ENCODE peak calls at places on chromosomes 16 and 17, in four cellular contexts. A is tibial nerve, Z is A549, T is esophagus muscularis mucosa. Y is an unnamed sample.

GRCh38 chr17:64024781-64025731 is 4.6 kb upstream of the ICAM2 start:
- DNase-seq in A (no peak), Z (no peak), T (peak), Y (no peak)

GRCh38 chr16:75266738-75267630 is 15.6 kb upstream of the BCAR1 start:
- DNase-seq in A (no peak), Z (no peak), T (no peak), Y (no peak)

GRCh38 chr16:50269061-50269705 is 2.8 kb downstream of the ADCY7 start:
- DNase-seq in A (no peak), Z (no peak), T (no peak), Y (no peak)

GRCh38 chr17:12035713-12036112 is 15.0 kb downstream of the MAP2K4 start:
- DNase-seq in A (no peak), Z (no peak), T (no peak), Y (no peak)

GRCh38 chr17:32123782-32124181 is 18.5 kb upstream of the RHOT1 start:
- DNase-seq in A (peak), Z (no peak), T (no peak), Y (no peak)

GRCh38 chr16:89577055-89577759 is 1.6 kb downstream of the CPNE7 start:
- DNase-seq in A (no peak), Z (no peak), T (no peak), Y (no peak)

GRCh38 chr17:44981221-44981968 is 13.3 kb upstream of the C1QL1 start:
- DNase-seq in A (no peak), Z (peak), T (no peak), Y (no peak)

GRCh38 chr17:50926523-50926922 is 60.4 kb upstream of the TOB1 start:
- DNase-seq in A (no peak), Z (no peak), T (no peak), Y (no peak)

GRCh38 chr17:76407509-76407908 is 23.1 kb downstream of the SPHK1 start:
- DNase-seq in A (no peak), Z (no peak), T (no peak), Y (no peak)

GRCh38 chr17:73798111-73798748 is 154.0 kb upstream of the SDK2 start:
- DNase-seq in A (peak), Z (peak), T (no peak), Y (peak)

GRCh38 chr17:35018814-35019213 is 38.5 kb downstream of the LIG3 start:
- DNase-seq in A (no peak), Z (no peak), T (no peak), Y (no peak)

GRCh38 chr17:72151565-72152391 is 31.0 kb downstream of the SOX9 start:
- DNase-seq in A (peak), Z (peak), T (no peak), Y (peak)
- TF ChIP-seq EP300 in A (no peak), Z (peak), T (no peak), Y (no peak)

GRCh38 chr17:47682138-47682537 is 11.8 kb upstream of the TBKBP1 start:
- DNase-seq in A (no peak), Z (no peak), T (no peak), Y (no peak)

GRCh38 chr17:47684535-47685193 is 9.3 kb upstream of the TBKBP1 start:
- DNase-seq in A (no peak), Z (no peak), T (no peak), Y (no peak)

GRCh38 chr17:47686276-47686635 is 7.7 kb upstream of the TBKBP1 start:
- DNase-seq in A (no peak), Z (no peak), T (no peak), Y (no peak)

GRCh38 chr17:47685556-47686275 is 8.2 kb upstream of the TBKBP1 start:
- DNase-seq in A (no peak), Z (no peak), T (no peak), Y (no peak)

GRCh38 chr17:47684025-47684424 is 9.9 kb upstream of the TBKBP1 start:
- DNase-seq in A (no peak), Z (no peak), T (no peak), Y (no peak)
- TF ChIP-seq POLR2A in A (no peak), Z (no peak), T (no peak), Y (no peak)

GRCh38 chr16:5982979-5983378 is 885.4 kb upstream of the EEF2KMT start:
- DNase-seq in A (no peak), Z (no peak), T (no peak), Y (no peak)
- TF ChIP-seq EP300 in A (no peak), Z (no peak), T (no peak), Y (no peak)

GRCh38 chr17:41967921-41968578 is 1.5 kb downstream of the CNP start:
- DNase-seq in A (no peak), Z (no peak), T (no peak), Y (no peak)

GRCh38 chr17:41965694-41966375 is 760 bp upstream of the CNP start:
- DNase-seq in A (no peak), Z (peak), T (no peak), Y (peak)

GRCh38 chr17:41967141-41967920 is 736 bp downstream of the CNP start:
- DNase-seq in A (peak), Z (no peak), T (no peak), Y (peak)

GRCh38 chr17:41968676-41969075 is 2.1 kb downstream of the CNP start:
- DNase-seq in A (no peak), Z (no peak), T (no peak), Y (no peak)

DNA sequence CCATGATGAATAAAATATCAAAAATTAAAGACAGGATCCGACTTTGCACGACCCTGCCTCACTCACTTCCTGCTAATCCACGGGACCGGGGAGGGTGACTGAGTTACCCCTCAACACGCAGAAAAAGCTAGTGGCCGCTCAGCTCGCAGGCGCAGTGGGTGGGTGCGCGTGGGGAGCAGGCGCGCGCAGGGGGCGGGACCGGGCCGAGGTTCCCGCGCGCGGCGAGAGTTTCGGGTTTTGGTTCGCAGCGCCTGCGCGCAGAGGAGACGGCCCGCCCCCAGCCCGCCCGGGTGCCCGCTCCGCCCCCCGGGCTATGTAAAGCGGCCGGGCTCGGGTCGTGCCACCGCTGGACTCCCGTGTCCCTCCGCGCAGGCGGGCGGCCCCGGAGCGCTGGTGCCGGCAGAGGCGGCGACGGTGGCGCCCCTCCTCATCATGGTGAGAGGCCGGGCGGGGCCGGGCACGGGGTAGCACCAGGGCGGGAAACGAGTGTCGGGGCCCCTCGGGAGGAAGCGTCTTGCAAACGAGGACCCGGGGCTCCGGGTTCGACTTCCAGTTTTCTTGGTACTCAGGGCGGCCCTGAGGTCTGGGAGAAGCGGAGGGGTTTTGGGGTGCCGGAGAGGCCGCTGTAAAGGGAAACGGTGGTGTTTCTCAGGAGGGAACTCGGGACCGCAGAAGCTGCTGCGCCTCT is at the start of gene CNP:
- DNase-seq in A (peak), Z (peak), T (peak), Y (peak)
- TF ChIP-seq POLR2A in A (peak), Z (peak), T (peak), Y (peak)

DNA sequence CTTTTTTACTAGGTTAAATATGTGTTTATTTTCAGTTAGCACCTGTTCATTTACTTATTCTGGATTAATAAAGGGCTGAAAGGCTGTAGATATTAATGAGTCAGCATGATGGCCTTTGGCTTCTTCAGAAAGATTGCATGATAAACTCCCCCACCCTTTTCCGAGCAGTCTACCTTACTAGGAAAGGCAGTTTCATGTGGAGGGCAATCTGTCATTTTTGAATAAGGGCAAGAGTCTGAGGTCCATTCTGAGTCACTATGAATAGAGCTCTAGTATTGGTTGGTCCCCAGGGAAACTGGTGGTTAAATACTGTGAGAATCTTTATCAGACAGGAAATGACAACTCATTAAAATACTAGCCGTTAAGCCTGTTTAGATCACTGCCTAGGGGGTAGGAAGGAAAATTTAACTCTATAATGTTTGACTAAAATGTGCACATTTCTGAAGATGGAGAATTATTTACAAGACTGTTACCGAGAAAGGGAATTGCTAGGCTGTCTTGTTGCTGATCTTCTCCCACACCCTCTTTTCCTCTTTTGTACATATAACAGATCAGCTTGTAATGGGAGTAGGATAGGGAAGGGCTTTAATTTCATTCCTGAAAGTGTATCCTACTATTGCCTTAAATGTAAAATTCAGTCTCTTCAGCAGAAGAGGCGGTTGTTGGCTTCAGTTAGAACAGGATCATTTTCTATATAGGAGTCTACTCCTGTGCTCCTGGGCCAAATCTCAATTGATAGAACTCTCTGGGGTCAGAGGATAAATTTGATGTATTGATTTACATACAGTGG is 63.3 kb downstream of the TUBD1 start:
- DNase-seq in A (no peak), Z (peak), T (no peak), Y (no peak)
- TF ChIP-seq EP300 in A (peak), Z (peak), T (peak), Y (peak)

GRCh38 chr16:29862884-29863668 is at the start of gene CDIPT:
- DNase-seq in A (peak), Z (peak), T (peak), Y (peak)
- TF ChIP-seq POLR2A in A (no peak), Z (peak), T (peak), Y (peak)

GRCh38 chr17:1592751-1593629 is 30.4 kb upstream of the PITPNA start:
- DNase-seq in A (no peak), Z (no peak), T (no peak), Y (peak)
- TF ChIP-seq EP300 in A (no peak), Z (no peak), T (no peak), Y (no peak)

GRCh38 chr16:30876867-30877266 is 17.0 kb downstream of the BCL7C start:
- DNase-seq in A (no peak), Z (no peak), T (no peak), Y (no peak)

GRCh38 chr16:30870904-30871303 is 23.0 kb downstream of the BCL7C start:
- DNase-seq in A (no peak), Z (no peak), T (no peak), Y (no peak)

GRCh38 chr16:30874244-30874820 is 19.5 kb downstream of the BCL7C start:
- DNase-seq in A (no peak), Z (no peak), T (no peak), Y (peak)

GRCh38 chr16:30875881-30876791 is 17.7 kb downstream of the BCL7C start:
- DNase-seq in A (no peak), Z (no peak), T (no peak), Y (peak)

DNA sequence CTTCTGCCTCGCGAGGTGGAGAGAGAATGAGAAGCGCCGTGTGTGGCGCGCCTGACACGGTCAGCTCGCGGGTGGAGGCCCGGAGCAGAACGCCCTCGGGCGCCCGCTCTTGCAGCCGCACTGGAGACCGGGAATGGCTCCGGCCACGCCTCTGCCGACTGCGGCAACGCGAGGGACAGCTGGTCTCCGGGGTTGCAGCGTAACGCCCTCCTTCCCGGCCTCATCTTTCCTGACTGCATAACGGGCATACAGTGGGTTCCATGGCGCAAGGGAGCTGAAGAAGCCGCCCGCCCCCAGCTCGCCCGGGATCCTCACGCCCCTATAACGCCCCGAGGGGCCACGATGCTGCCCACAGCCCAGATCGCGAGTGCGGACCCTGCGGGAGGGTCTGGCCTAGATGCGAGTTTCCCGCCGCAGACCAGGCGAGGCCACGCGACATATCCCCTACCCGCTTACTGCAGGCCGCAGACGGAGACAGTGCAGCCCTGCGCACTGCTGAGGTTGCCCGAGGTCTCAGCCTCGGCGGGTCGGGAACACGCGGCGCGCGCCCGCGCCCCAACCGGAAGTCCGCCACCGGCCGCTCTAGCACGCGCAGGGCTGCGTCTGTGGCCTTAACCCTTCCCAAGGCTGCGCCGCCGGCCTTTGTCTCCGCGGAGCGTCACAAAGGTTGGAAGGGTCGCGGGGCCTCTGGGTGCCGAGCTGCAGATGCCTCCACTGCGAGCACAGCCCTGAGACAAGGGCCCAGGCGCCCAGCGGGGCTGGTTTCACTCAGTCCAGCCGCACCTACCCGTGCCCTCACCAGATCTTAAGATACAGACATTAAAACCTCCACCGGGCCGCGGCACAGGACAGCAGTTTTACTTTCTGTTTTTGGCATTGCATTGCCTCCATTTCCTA is 18.8 kb downstream of the BCL7C start:
- DNase-seq in A (peak), Z (peak), T (peak), Y (peak)
- TF ChIP-seq POLR2A in A (peak), Z (peak), T (peak), Y (peak)

DNA sequence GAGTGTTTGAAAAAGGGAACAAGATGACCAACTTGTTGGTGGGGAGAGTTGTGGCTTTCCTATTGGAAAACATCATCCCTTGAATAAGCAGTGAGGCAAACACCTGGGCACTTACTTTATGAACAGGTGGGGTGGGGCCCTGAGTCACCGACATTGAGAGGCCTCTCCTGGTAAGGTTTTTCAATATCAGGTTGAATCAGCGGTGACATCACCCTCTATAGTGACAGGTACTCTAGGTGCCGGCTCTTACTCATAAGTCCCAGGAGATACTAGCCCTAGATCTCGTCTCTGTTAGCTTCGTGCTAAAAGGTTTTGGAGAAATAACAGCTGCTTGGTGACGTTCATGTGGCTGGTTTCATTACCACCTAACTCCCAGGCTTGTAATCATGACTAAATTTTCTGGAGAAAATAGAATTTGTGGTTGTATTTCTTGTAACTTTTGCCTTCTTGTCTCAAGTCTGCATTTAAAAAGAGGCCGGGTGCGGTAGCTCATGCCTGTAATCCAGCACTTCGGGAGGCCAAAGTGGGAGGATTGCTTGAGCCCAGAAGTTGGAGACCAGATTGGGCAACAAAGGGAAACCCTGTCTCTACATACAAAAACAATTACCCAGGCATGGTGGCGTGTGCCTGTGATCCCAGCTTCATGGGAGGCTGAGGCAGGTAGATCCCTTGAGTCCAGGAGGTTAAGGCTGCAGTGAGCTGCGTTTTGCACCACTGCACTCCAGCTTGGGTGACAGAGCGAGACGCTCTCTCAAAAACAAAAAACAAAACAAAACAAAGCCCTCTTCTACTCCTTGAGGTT is 19.4 kb downstream of the CDH1 start:
- DNase-seq in A (no peak), Z (no peak), T (no peak), Y (peak)
- TF ChIP-seq EP300 in A (no peak), Z (no peak), T (no peak), Y (no peak)

DNA sequence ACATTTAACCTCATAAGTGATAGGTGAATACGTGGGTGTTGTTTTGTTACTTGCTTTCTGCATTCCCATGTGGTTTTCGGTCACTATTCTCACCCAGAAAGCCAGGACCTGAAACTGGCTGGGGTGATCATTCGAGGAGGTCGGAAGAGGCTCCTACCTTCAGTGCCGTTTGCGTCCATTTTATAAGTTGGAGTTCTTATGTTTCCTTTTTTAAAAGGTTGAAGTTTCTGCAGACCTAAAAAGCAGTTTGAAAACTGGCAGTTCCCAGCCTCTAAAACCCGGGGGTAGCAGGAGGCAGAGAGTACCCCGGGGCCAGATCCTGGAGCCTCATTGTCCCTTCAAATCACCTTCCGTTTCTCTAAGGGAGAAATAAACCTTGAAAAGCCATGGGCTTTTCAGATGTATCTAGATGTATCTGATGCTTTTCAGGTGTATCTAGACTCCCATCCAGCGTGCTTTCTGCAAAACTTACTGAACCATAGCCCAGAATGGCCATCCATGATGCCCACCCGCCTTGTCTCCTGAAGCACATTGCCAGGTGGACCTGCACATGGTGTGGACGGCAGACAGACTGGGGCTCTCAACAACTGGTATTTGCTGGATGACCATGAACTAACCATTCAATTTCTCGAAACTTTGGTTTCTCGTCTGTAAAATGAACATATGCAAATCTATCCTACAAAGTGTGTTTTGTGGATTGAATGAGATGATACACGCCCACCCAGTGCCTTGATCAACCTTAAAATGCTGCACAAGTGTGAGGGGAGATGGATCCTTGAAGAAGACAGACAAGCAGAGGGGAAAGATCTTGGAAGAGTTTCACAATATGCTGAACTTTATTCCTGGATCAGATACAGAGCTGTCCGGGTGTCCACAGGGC is 1.3 kb downstream of the NLRC5 start:
- DNase-seq in A (no peak), Z (no peak), T (no peak), Y (peak)
- TF ChIP-seq POLR2A in A (no peak), Z (no peak), T (no peak), Y (no peak)

Y was measured in transverse colon.